ENCODE peak calls at places on chromosomes 6 and 20, in ten cellular contexts. P is PC-3, Q is left ventricle myocardium inferior, I is GM06990, L is foreskin fibroblast, B is spleen, E is fibroblast of pulmonary artery, Z is hepatocyte, Y is fibroblast of lung, J is stomach. V is an unnamed sample.

GRCh38 chr6:119152187-119152586 is 73.7 kb upstream of the FAM184A start:
- DNase-seq in P (no peak), Q (no peak), I (no peak), L (no peak), B (no peak), E (no peak), Z (no peak), Y (no peak), J (no peak), V (no peak)

GRCh38 chr6:33783781-33784520 is 5.0 kb downstream of the LEMD2 start:
- DNase-seq in P (no peak), Q (no peak), I (no peak), L (no peak), B (no peak), E (no peak), Z (no peak), Y (no peak), J (no peak), V (no peak)

GRCh38 chr20:6562111-6562510 is 205.4 kb upstream of the BMP2 start:
- DNase-seq in P (peak), Q (no peak), I (no peak), L (peak), B (no peak), E (peak), Z (peak), Y (peak), J (no peak), V (no peak)

GRCh38 chr20:35312348-35312747 is 20.1 kb upstream of the FAM83C start:
- DNase-seq in P (peak), Q (no peak), I (no peak), L (peak), B (no peak), E (peak), Z (no peak), Y (peak), J (no peak), V (no peak)

GRCh38 chr6:40722081-40722480 is 134.9 kb upstream of the LRFN2 start:
- DNase-seq in P (no peak), Q (no peak), I (no peak), L (no peak), B (no peak), E (no peak), Z (peak), Y (no peak), J (no peak), V (no peak)

GRCh38 chr20:62368629-62369507 is 1.8 kb upstream of the LAMA5 start:
- DNase-seq in P (peak), Q (no peak), I (no peak), L (peak), B (no peak), E (peak), Z (peak), Y (peak), J (peak), V (no peak)

GRCh38 chr20:59004763-59005522 is 2.1 kb downstream of the CTSZ start:
- DNase-seq in P (no peak), Q (peak), I (peak), L (no peak), B (peak), E (no peak), Z (no peak), Y (no peak), J (peak), V (peak)

GRCh38 chr20:32336918-32337347 is 21.2 kb upstream of the ASXL1 start:
- DNase-seq in P (peak), Q (no peak), I (no peak), L (no peak), B (no peak), E (peak), Z (peak), Y (peak), J (no peak), V (peak)

GRCh38 chr6:80789912-80790635 is 683.6 kb downstream of the BCKDHB start:
- DNase-seq in P (peak), Q (no peak), I (no peak), L (no peak), B (no peak), E (peak), Z (no peak), Y (peak), J (no peak), V (no peak)

GRCh38 chr20:9068896-9069663 is at the start of gene PLCB4:
- DNase-seq in P (peak), Q (peak), I (no peak), L (peak), B (no peak), E (peak), Z (peak), Y (peak), J (peak), V (no peak)

GRCh38 chr20:54468082-54468481 is 7.3 kb upstream of the DOK5 start:
- DNase-seq in P (no peak), Q (no peak), I (no peak), L (no peak), B (no peak), E (no peak), Z (no peak), Y (peak), J (no peak), V (no peak)
- TF ChIP-seq CTCF in P (no peak), Q (no peak), I (no peak), L (no peak), B (no peak), E (no peak), Z (no peak), Y (no peak), J (no peak), V (no peak)

GRCh38 chr6:149032599-149033405 is 284.7 kb upstream of the TAB2 start:
- DNase-seq in P (peak), Q (no peak), I (peak), L (peak), B (no peak), E (peak), Z (no peak), Y (peak), J (no peak), V (peak)

GRCh38 chr6:149031545-149032317 is 284.9 kb downstream of the UST start:
- DNase-seq in P (peak), Q (no peak), I (peak), L (no peak), B (no peak), E (peak), Z (no peak), Y (peak), J (no peak), V (peak)

GRCh38 chr6:149028767-149029405 is 282.1 kb downstream of the UST start:
- DNase-seq in P (peak), Q (no peak), I (peak), L (peak), B (no peak), E (peak), Z (peak), Y (peak), J (peak), V (peak)

GRCh38 chr6:149033454-149034241 is 283.9 kb upstream of the TAB2 start:
- DNase-seq in P (no peak), Q (no peak), I (no peak), L (no peak), B (no peak), E (no peak), Z (no peak), Y (no peak), J (no peak), V (peak)

GRCh38 chr6:149032318-149032598 is 285.3 kb upstream of the TAB2 start:
- DNase-seq in P (no peak), Q (no peak), I (no peak), L (no peak), B (no peak), E (no peak), Z (no peak), Y (no peak), J (no peak), V (no peak)
- H3K4me3 ChIP-seq in P (peak), Q (no peak), I (peak), L (no peak), B (no peak), E (peak), Z (no peak), Y (no peak), J (no peak), V (peak)

GRCh38 chr6:48490658-48491057 is 379.7 kb upstream of the PTCHD4 start:
- DNase-seq in P (peak), Q (no peak), I (no peak), L (no peak), B (no peak), E (no peak), Z (no peak), Y (no peak), J (no peak), V (no peak)
- TF ChIP-seq CTCF in P (peak), Q (no peak), I (no peak), L (no peak), B (no peak), E (no peak), Z (no peak), Y (no peak), J (no peak), V (no peak)

GRCh38 chr6:149449831-149450678 is 34.8 kb downstream of the ZC3H12D start:
- DNase-seq in P (no peak), Q (no peak), I (no peak), L (no peak), B (peak), E (no peak), Z (no peak), Y (no peak), J (no peak), V (no peak)
- H3K4me3 ChIP-seq in P (no peak), Q (peak), I (no peak), L (peak), B (peak), E (no peak), Z (no peak), Y (no peak), J (peak), V (no peak)

GRCh38 chr6:124854338-124854922 is 107.8 kb upstream of the RNF217 start:
- DNase-seq in P (peak), Q (no peak), I (no peak), L (no peak), B (no peak), E (peak), Z (no peak), Y (no peak), J (no peak), V (no peak)
- TF ChIP-seq CTCF in P (peak), Q (peak), I (no peak), L (no peak), B (no peak), E (peak), Z (peak), Y (no peak), J (no peak), V (no peak)

GRCh38 chr6:47197672-47198640 is 111.7 kb downstream of the TNFRSF21 start:
- DNase-seq in P (no peak), Q (no peak), I (peak), L (no peak), B (no peak), E (no peak), Z (no peak), Y (no peak), J (no peak), V (no peak)
- H3K4me3 ChIP-seq in P (peak), Q (no peak), I (peak), L (no peak), B (no peak), E (no peak), Z (no peak), Y (peak), J (peak), V (peak)

DNA sequence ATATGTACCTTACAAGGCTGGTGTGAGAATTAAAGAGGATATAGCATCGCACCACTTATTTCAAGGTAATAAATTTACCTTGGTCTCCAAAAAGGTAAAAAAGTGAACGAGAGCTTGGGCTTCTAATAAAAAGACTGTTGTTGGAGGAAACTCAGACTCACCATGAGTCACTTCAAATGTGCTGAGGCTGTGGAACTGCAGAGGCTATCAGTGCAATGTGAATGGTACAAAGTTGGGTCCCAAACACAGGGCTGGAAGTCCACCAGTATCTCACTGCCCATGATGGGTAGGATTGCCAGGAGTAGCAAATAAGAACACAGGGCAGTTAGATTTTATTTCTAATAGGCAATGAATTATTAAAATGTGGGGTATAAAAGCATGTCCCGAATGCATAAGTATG is 200.6 kb downstream of the MAFB start:
- DNase-seq in P (no peak), Q (no peak), I (no peak), L (no peak), B (no peak), E (no peak), Z (no peak), Y (no peak), J (no peak), V (no peak)
- TF ChIP-seq CTCF in P (no peak), Q (no peak), I (no peak), L (no peak), B (no peak), E (no peak), Z (no peak), Y (no peak), J (no peak), V (no peak)

GRCh38 chr20:56359212-56360132 is 698 bp downstream of the FAM210B start:
- DNase-seq in P (peak), Q (peak), I (no peak), L (peak), B (peak), E (peak), Z (peak), Y (peak), J (peak), V (peak)
- H3K4me3 ChIP-seq in P (peak), Q (peak), I (peak), L (peak), B (peak), E (peak), Z (peak), Y (peak), J (peak), V (peak)

GRCh38 chr20:10469599-10469998 is 34.5 kb downstream of the SLX4IP start:
- DNase-seq in P (peak), Q (no peak), I (no peak), L (peak), B (no peak), E (peak), Z (peak), Y (peak), J (no peak), V (peak)
- TF ChIP-seq CTCF in P (peak), Q (peak), I (peak), L (peak), B (no peak), E (peak), Z (peak), Y (peak), J (no peak), V (peak)

GRCh38 chr6:152700427-152700826 is 2.7 kb downstream of the MYCT1 start:
- DNase-seq in P (no peak), Q (no peak), I (no peak), L (no peak), B (no peak), E (peak), Z (no peak), Y (no peak), J (no peak), V (no peak)

GRCh38 chr6:152701863-152702401 is 4.2 kb downstream of the MYCT1 start:
- DNase-seq in P (no peak), Q (no peak), I (no peak), L (no peak), B (no peak), E (no peak), Z (no peak), Y (no peak), J (no peak), V (no peak)

GRCh38 chr6:152698692-152699091 is 995 bp downstream of the MYCT1 start:
- DNase-seq in P (no peak), Q (no peak), I (no peak), L (no peak), B (no peak), E (peak), Z (no peak), Y (no peak), J (no peak), V (no peak)

GRCh38 chr6:152697634-152698033 is at the start of gene MYCT1:
- DNase-seq in P (no peak), Q (no peak), I (no peak), L (no peak), B (no peak), E (peak), Z (no peak), Y (peak), J (no peak), V (no peak)

DNA sequence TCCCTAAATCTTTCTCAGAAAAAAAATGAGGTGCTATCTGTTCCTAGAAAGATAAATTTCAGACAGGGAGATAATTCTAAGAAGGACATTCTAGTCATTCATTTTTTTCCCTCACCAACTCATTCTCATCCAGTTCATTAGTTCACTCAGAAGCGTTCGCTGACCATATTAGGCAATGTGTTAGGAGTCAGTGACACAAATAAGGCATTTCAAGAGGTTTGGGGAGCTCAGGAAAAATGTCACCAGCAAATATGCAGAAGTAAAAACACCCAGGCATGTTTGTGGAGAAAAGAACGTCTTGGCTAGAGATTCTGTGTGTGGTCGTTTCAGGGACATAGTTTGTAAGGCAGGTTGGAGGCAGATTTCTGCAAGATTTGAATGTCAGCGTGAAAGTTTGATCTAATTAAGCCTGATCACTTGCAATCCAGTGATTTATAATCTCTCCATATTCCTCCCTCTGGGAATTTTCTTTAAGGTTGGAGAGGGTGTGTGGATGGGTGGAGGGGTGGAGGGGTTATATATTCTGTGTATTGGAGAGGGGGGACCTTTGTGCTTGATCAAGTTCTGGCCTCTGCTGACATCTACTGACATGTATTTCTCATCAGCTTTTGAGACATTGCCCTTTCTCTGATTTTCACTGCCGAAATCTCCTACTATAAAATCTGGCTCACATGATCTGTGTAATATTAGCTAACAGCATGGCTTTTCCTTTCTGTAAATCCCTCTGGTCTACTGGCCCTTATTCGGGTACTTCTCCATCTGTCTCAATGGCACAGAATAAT is 3.6 kb downstream of the MYCT1 start:
- DNase-seq in P (peak), Q (no peak), I (no peak), L (no peak), B (no peak), E (peak), Z (no peak), Y (peak), J (no peak), V (no peak)
- H3K4me3 ChIP-seq in P (peak), Q (peak), I (no peak), L (no peak), B (peak), E (peak), Z (no peak), Y (no peak), J (no peak), V (no peak)